ENCODE peak calls at places on chromosome 9, in four cellular contexts. T, J, V and D are unnamed samples.

GRCh38 chr9:88748566-88749238 is 213.7 kb downstream of the NXNL2 start:
- DNase-seq in V (no peak), J (no peak), T (no peak), D (no peak)

GRCh38 chr9:107547772-107548297 is 58.3 kb upstream of the KLF4 start:
- DNase-seq in V (no peak), J (no peak), T (no peak), D (no peak)

GRCh38 chr9:124852829-124853531 is at the start of gene WDR38:
- DNase-seq in V (no peak), J (peak; percentile 77), T (peak; percentile 78), D (peak; percentile 96)

GRCh38 chr9:131839281-131840084 is 99.6 kb upstream of the RAPGEF1 start:
- DNase-seq in V (no peak), J (no peak), T (peak; percentile 33), D (no peak)

GRCh38 chr9:81375461-81376100 is 313.8 kb downstream of the TLE1 start:
- DNase-seq in T (no peak), V (no peak), J (no peak), D (no peak)

GRCh38 chr9:4118666-4119065 is 181.2 kb downstream of the GLIS3 start:
- DNase-seq in T (no peak), J (no peak), V (no peak), D (no peak)

GRCh38 chr9:76534031-76534430 is 75.0 kb downstream of the GCNT1 start:
- DNase-seq in V (no peak), T (no peak), J (no peak), D (no peak)

GRCh38 chr9:16309350-16310271 is 560.9 kb downstream of the BNC2 start:
- DNase-seq in T (no peak), J (no peak), V (no peak), D (no peak)

GRCh38 chr9:112780637-112781036 is 30.1 kb downstream of the SNX30 start:
- DNase-seq in T (no peak), V (no peak), J (no peak), D (no peak)

GRCh38 chr9:75200892-75201470 is 112.7 kb downstream of the OSTF1 start:
- DNase-seq in T (peak; percentile 61), J (peak; percentile 47), V (no peak), D (peak; percentile 30)
- TF ChIP-seq JUND in T (no peak), J (no peak), V (no peak), D (no peak)

DNA sequence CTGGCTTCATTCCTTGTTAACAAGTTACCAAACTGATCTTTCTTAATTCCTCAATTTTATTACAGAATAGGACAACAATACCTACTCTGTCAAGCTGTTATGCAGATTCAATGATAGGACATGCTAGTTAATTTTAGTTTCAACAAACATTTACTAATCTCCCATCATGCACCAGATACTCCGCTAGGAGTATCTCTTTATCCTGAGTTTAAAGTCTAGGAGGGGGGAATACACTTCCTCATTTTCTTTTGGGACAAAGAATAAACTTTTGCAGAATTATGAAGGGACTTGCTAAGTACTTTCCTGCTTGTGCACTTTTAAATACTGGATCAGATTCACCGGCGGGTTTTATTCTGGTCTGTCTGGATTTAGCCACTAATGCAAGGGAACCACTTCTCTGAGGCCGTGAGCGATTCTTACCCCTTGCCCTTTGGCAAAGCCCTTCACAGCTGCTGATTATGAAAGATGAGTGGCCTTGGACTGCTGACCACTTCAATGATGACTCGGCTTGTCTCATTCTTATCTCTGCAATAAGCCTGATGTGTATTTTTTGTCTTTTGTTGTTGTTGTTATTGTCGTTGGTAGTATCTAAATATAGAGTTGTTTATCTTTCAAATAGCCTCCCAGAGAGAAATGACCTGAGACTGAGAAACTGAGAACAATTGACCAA is 73.9 kb downstream of the RMI1 start:
- DNase-seq in V (no peak), T (no peak), J (peak; percentile 30), D (no peak)
- TF ChIP-seq REST in V (no peak), T (no peak), J (no peak), D (no peak)

GRCh38 chr9:133944746-133945135 is 47.4 kb downstream of the VAV2 start:
- DNase-seq in V (no peak), T (no peak), J (no peak), D (no peak)
- TF ChIP-seq JUND in V (no peak), T (no peak), J (no peak), D (peak; percentile 83)

DNA sequence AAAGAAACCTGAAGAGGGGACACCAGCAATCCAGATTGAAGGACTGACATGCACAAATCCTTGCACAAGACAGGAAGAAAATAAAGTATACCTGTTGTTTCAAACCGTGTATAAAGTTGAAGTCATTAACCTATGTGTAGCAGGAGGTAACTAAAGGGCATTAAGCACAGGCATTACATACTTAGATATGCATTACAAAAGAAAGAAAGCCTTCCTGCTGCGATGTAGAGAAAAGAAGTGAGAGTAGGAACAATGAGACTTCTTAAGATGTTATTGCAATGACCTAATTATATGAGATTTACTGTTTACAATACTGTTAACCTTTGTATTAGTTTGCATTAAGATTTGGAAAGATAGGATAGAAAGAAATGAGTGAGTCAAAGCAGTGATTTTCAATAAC is 308.9 kb upstream of the PTPRD start:
- DNase-seq in V (no peak), J (no peak), T (no peak), D (no peak)
- TF ChIP-seq REST in V (no peak), J (no peak), T (no peak), D (no peak)

GRCh38 chr9:91775011-91775707 is 174.9 kb downstream of the ROR2 start:
- DNase-seq in J (peak; percentile 43), V (no peak), T (peak; percentile 31), D (peak; percentile 86)

GRCh38 chr9:91776409-91777365 is 173.3 kb downstream of the ROR2 start:
- DNase-seq in J (no peak), T (no peak), V (no peak), D (no peak)

GRCh38 chr9:91775708-91776028 is 174.4 kb downstream of the ROR2 start:
- DNase-seq in V (no peak), T (no peak), J (no peak), D (no peak)

GRCh38 chr9:91778031-91778430 is 172.0 kb downstream of the ROR2 start:
- DNase-seq in V (no peak), J (no peak), T (no peak), D (no peak)

DNA sequence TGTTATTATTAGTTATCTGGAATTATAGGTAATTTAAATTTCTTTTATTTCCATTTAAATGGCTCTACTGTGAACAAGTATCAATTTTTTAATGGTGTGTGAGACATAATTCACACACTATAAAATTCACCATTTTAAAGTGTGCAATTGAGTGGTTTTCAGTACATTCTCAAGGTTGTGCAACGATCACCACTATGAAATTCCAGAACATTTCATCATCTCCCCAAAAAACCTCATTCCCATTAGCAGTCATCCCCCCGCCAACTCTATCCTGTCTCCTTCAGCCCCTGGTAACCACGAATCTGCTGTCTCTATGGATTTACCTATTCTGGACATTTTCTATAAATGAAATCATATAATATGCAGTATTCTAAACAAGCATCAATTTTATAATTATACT is 172.6 kb downstream of the ROR2 start:
- DNase-seq in V (no peak), J (no peak), T (no peak), D (no peak)
- TF ChIP-seq JUND in V (no peak), J (no peak), T (no peak), D (no peak)

GRCh38 chr9:105172393-105172792 is 72.1 kb upstream of the SLC44A1 start:
- DNase-seq in T (no peak), V (no peak), J (no peak), D (no peak)
- TF ChIP-seq REST in T (no peak), V (no peak), J (no peak), D (no peak)

DNA sequence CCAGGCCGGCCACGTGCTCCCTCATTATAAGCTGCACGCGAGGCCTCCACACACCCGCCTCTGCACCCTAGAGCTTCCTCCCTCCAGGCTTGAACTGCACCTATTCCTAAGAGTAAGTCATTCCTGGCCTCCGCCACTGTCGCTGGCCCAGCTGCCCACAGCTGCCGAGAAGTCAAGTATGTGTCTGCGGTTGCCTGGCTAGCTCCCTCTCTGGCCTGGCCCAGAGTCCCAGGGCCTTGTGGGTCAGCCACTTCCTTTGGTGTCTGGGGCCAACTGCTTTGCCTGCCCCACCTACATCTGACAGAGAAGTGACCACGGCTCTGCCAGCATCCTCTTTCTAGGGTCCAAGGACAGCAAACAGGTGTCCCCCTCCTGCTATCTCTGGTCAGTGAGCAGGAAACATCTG is 18.3 kb downstream of the ABO start:
- DNase-seq in T (no peak), J (no peak), V (no peak), D (no peak)
- TF ChIP-seq JUND in T (no peak), J (no peak), V (no peak), D (no peak)

DNA sequence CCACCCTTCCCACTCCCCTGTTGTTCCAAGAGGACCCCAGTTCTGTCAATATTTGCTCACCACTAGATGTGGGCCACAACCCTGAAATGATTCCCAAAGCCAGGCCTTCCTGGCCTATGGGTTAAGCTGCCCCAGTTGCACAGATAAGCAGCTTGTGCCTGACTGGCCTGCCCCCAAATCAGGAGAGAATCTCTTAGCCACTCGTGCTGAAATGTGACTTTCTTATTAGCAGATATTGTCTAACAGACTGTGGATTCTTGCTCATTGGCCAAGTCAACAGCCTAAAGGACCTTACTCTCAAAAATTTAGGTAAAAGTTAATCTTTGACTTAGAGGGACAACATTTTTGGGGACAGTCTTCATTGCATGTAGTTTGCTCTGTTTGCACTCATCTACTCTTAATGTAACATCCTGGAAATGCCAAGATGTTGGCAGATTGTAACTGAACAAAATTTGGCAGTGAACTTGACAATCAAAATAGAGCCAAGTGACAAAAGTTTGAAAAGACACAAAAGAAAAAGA is 29.2 kb upstream of the FSD1L start:
- DNase-seq in V (no peak), T (no peak), J (peak; percentile 98), D (no peak)
- TF ChIP-seq REST in V (no peak), T (no peak), J (peak; percentile 40), D (no peak)